ENCODE peak calls at places on chromosome 18, in five cellular contexts. P, K, O, V and G are unnamed samples.

GRCh38 chr18:57027190-57027708 is 119.6 kb upstream of the BOD1L2 start:
- DNase-seq in P (no peak), K (no peak), O (no peak), V (no peak), G (no peak)

GRCh38 chr18:65942854-65943253 is 192.0 kb downstream of the CDH7 start:
- DNase-seq in P (no peak), K (no peak), O (no peak), V (no peak), G (no peak)

GRCh38 chr18:61398961-61399632 is 65.9 kb downstream of the CDH20 start:
- DNase-seq in P (no peak), K (peak; percentile 79), O (no peak), V (peak; percentile 65), G (no peak)

GRCh38 chr18:26532367-26533340 is 15.7 kb downstream of the KCTD1 start:
- DNase-seq in P (no peak), K (no peak), O (no peak), V (peak; percentile 46), G (no peak)

GRCh38 chr18:24492445-24492844 is 32.0 kb downstream of the HRH4 start:
- DNase-seq in P (no peak), K (no peak), O (no peak), V (no peak), G (no peak)

GRCh38 chr18:61201516-61201915 is 131.7 kb upstream of the CDH20 start:
- DNase-seq in P (no peak), K (no peak), O (no peak), V (no peak), G (no peak)

GRCh38 chr18:56389190-56389589 is 249.2 kb downstream of the TXNL1 start:
- DNase-seq in P (no peak), K (peak; percentile 22), O (no peak), V (peak; percentile 13), G (no peak)

GRCh38 chr18:10354241-10354811 is 100.1 kb upstream of the APCDD1 start:
- DNase-seq in P (no peak), K (no peak), O (no peak), V (peak; percentile 7), G (no peak)

GRCh38 chr18:7577706-7578105 is 10.6 kb downstream of the PTPRM start:
- DNase-seq in P (no peak), K (peak; percentile 5), O (no peak), V (peak; percentile 68), G (peak; percentile 30)

GRCh38 chr18:11148655-11149440 is 521 bp downstream of the PIEZO2 start:
- DNase-seq in P (no peak), K (no peak), O (peak; percentile 76), V (no peak), G (no peak)

GRCh38 chr18:76564117-76564516 is 69.1 kb upstream of the ZNF516 start:
- DNase-seq in P (no peak), K (peak; percentile 67), O (no peak), V (peak; percentile 89), G (peak; percentile 87)

GRCh38 chr18:11565716-11566115 is 43.7 kb upstream of the SLC35G4 start:
- DNase-seq in P (no peak), K (no peak), O (no peak), V (no peak), G (no peak)

GRCh38 chr18:23929362-23929940 is 85.1 kb upstream of the TTC39C start:
- DNase-seq in P (no peak), K (no peak), O (no peak), V (no peak), G (no peak)

GRCh38 chr18:9147440-9148238 is 11.1 kb downstream of the ANKRD12 start:
- DNase-seq in P (no peak), K (peak; percentile 89), O (no peak), V (peak; percentile 81), G (peak; percentile 78)

GRCh38 chr18:57748770-57749603 is 54.1 kb downstream of the ATP8B1 start:
- DNase-seq in P (no peak), K (peak; percentile 69), O (no peak), V (peak; percentile 69), G (peak; percentile 76)

DNA sequence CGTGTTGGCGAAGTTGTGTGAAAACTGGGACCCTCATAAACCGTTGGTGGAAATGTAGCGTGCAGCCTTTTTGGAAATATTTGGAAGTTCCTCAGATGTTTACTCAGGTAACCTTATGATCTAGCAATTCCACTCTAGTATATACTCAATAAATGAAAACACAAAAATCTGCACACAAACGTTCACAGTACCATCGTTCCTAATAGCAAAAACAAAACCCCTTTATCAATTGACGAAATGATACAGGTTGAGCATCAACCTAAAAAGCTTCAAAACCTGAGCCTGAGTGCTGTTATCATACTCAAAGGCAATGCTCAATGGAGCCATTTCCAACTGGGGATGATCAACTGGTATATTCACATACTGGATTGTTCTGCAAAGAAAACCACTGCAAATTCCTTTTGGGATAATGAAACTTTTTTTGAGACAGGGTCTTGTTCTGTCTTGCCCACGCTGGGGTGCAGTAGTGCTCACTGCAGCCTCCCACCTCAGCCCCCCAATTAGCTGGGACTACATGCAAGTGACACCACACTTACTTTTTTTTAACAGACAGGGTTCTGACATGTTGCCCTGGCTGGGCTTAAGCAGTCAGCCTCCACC is 777 bp upstream of the C18orf32 start:
- DNase-seq in P (no peak), K (no peak), O (no peak), V (no peak), G (no peak)
- H3K36me3 ChIP-seq in P (peaks cover 21% of the 10 kb centered on the region), K (peaks cover 9% of the 10 kb centered on the region), O (peaks cover 2% of the 10 kb centered on the region), V (peaks cover 19% of the 10 kb centered on the region), G (peaks cover 23% of the 10 kb centered on the region)

DNA sequence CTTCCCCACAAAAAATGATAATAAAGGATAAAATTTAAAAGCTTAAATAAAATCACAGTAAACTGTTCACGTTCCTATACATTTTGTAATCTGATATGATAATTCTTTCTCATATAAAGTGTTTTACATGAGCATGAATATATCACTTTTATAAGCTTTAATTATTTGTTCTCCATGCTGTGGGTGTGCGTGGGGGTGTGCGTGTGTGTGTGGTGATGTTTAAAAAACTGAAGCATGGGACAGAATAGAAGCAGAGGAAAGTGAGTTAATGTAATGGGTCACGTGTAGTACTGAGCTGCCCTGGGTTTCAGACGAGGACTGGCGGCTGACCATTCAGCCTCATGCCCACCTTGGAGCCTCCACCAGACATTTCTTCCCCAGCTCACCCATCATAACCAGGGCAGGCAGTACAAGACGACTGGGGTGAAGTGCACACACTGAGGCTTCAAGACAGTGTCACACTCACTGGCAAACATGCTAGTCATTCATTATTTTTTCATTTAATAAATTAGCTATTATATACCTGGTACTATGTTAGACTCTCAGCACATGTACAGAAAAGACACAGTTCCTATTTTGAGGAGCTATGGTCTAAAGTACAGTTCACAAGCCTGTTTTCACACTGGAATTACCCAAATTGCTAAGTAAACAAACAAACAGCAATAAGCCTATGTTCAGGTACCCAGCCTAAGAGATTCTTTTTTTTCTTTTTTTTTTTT is 97.2 kb upstream of the LPIN2 start:
- DNase-seq in P (no peak), K (no peak), O (no peak), V (no peak), G (no peak)
- H3K36me3 ChIP-seq in P (no peaks in the 10 kb centered on the region), K (no peaks in the 10 kb centered on the region), O (peaks cover under 1% of the 10 kb centered on the region), V (no peaks in the 10 kb centered on the region), G (no peaks in the 10 kb centered on the region)

GRCh38 chr18:51078026-51078425 is 48.0 kb downstream of the SMAD4 start:
- DNase-seq in P (no peak), K (no peak), O (no peak), V (no peak), G (no peak)
- H3K36me3 ChIP-seq in P (peaks cover 26% of the 10 kb centered on the region), K (peaks cover 2% of the 10 kb centered on the region), O (no peaks in the 10 kb centered on the region), V (peaks cover 33% of the 10 kb centered on the region), G (no peaks in the 10 kb centered on the region)

GRCh38 chr18:13746636-13747035 is 20.2 kb downstream of the RNMT start:
- DNase-seq in P (no peak), K (no peak), O (no peak), V (no peak), G (no peak)
- H3K36me3 ChIP-seq in P (peaks cover 57% of the 10 kb centered on the region), K (no peaks in the 10 kb centered on the region), O (peaks cover 13% of the 10 kb centered on the region), V (peaks cover 33% of the 10 kb centered on the region), G (peaks cover 47% of the 10 kb centered on the region)

GRCh38 chr18:31499157-31499524 is 1.2 kb downstream of the DSG2 start:
- DNase-seq in P (no peak), K (no peak), O (no peak), V (no peak), G (no peak)
- H3K36me3 ChIP-seq in P (no peaks in the 10 kb centered on the region), K (no peaks in the 10 kb centered on the region), O (no peaks in the 10 kb centered on the region), V (no peaks in the 10 kb centered on the region), G (no peaks in the 10 kb centered on the region)

GRCh38 chr18:36132756-36133155 is 3.1 kb downstream of the ELP2 start:
- DNase-seq in P (no peak), K (no peak), O (no peak), V (no peak), G (no peak)
- H3K36me3 ChIP-seq in P (peaks cover 11% of the 10 kb centered on the region), K (no peaks in the 10 kb centered on the region), O (peaks cover 1% of the 10 kb centered on the region), V (peaks cover 15% of the 10 kb centered on the region), G (no peaks in the 10 kb centered on the region)

DNA sequence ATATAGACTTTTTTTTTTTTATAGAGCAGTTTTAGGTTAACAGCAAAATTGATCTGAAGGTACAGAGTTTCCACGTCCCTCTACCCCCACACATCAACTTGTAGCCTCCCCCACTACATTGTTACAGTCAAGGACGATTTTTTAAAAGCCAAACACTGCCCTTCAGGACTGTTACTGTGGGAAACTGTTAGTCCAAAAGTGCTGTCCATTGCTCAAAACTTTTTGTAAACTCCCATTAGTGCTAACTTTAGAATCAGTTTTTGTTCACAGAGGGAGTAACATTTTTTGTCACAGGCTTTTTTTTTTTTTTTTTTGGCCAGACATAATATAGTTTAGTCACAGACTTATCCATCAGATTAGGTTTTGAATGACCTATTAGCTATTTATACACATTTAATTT is 24.1 kb downstream of the ELP2 start:
- DNase-seq in P (no peak), K (no peak), O (no peak), V (peak; percentile 13), G (no peak)
- H3K36me3 ChIP-seq in P (peaks cover 48% of the 10 kb centered on the region), K (peaks cover 1% of the 10 kb centered on the region), O (peaks cover 9% of the 10 kb centered on the region), V (peaks cover 29% of the 10 kb centered on the region), G (peaks cover 6% of the 10 kb centered on the region)

DNA sequence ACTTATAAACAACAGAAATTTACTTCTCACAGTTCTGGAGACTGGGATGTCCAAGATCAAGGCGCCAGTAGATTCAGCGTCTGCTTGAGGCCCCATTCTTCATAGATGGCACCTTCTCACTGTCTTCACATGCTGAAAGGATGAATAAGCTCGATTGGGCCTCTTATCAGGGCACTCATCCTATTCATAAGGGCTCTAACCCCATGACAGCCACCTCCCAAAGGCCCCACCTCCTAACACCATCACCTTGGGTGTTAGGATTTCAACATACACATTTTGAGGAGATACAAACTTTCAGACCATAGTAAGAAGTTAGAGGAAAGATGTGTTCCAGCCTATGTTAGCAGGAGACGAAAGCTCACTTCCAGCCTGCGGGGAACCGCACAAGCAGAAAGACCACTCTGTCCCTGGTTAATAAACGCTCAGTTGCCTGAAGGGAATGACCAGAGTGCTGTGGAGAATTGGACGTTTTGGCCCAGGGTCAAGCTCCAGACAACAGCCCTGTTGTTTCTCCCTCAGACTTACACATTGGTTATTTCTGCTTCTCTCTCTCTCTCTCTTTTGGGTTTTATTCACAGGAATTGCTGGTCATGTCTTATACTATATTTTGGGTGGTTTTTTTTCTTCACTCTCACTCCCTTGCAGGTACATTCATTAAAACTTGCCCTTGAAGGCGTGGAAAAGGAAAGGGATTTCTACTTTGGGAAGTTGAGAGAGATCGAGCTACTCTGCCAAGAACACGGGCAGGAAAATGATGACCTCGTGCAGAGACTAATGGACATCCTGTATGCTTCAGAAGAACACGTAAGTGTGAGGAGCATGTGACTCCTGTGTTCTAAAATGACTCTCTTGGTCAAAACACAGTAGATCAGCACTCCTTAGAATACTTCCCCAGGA is 90.4 kb downstream of the MAPRE2 start:
- DNase-seq in P (no peak), K (no peak), O (no peak), V (peak; percentile 24), G (no peak)
- H3K36me3 ChIP-seq in P (peaks cover 80% of the 10 kb centered on the region), K (no peaks in the 10 kb centered on the region), O (peaks cover 6% of the 10 kb centered on the region), V (peaks cover 4% of the 10 kb centered on the region), G (no peaks in the 10 kb centered on the region)